ENCODE peak calls at places on chromosomes 13 and 19, in four cellular contexts. D is HCT116, Z is GM23338, F is GM12878. N is an unnamed sample.

GRCh38 chr19:55838906-55839305 is 2.6 kb downstream of the NLRP4 start:
- DNase-seq in Z (no peak), F (no peak), D (no peak), N (no peak)

GRCh38 chr13:110546933-110547332 is 14.6 kb downstream of the RAB20 start:
- DNase-seq in Z (no peak), D (peak), F (no peak), N (no peak)

GRCh38 chr13:32253911-32254399 is 61.2 kb downstream of the ZAR1L start:
- DNase-seq in Z (no peak), F (no peak), D (no peak), N (no peak)

GRCh38 chr19:51600940-51601575 is 29.1 kb downstream of the SIGLEC5 start:
- DNase-seq in Z (peak), D (no peak), F (no peak), N (no peak)

GRCh38 chr13:65679240-65679639 is 1550.9 kb downstream of the PCDH9 start:
- DNase-seq in F (no peak), Z (no peak), D (no peak), N (no peak)

GRCh38 chr13:40485611-40486517 is 180.6 kb downstream of the FOXO1 start:
- DNase-seq in F (no peak), D (no peak), Z (no peak), N (peak)

GRCh38 chr13:42066542-42066941 is 18.1 kb downstream of the DGKH start:
- DNase-seq in Z (no peak), D (no peak), F (no peak), N (no peak)

GRCh38 chr19:15022752-15023151 is 26.5 kb upstream of the CASP14 start:
- DNase-seq in D (no peak), F (no peak), Z (peak), N (no peak)

GRCh38 chr13:45196622-45197021 is 4.2 kb downstream of the KCTD4 start:
- DNase-seq in D (no peak), F (no peak), Z (no peak), N (no peak)

DNA sequence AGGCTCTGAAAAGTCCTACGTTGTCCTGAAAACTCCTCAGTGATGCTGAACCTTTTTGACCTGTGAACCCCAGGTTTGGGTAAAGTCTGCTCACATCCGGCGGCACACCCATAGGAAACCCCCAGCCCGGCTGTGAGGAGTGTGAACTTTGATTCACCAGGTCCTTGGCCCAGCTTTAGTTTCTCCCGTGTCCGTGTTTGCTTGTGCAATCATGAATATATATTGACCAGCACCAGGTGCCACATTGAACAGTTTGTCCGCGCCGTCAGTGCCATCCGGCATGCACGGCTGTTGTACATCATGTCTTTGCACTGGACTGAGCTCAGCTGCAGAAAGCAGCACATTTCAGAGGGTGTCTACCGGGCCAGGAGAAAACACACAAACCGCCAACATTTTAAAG is 45.3 kb downstream of the NFIC start:
- DNase-seq in F (no peak), Z (no peak), D (no peak), N (no peak)
- TF ChIP-seq POLR2AphosphoS5 in F (no peak), Z (no peak), D (no peak), N (no peak)

DNA sequence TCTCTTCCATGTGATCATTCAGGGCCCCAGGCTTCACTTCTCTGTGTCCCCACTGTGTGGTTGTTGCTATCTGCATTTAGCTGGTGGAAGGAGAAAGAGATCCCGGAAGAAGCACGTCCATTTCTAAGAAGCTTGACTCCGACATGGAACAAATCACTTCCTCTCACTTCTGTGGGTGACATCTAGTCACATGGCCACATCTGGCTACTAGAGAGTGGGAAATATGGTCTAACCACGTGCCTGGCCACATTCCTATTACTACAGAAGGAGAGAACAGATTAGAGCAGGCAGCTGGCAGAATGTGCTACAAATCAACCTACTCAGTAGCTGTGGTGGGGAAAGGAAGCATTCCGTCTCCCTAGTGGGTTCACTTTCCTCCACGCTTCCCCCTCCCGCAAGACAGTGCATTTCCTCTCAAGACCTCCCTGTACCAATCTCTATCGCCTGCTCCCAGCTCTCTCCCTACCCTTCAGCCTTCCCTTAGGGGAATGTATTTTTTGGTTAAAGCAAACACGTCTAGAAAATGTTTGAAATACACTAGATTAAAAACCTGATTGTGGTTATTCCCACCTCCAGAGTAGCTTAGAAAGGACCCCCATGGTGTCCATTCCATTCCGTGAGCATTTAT is 7.8 kb upstream of the AMER2 start:
- DNase-seq in Z (no peak), F (no peak), D (no peak), N (no peak)
- TF ChIP-seq POLR2AphosphoS5 in Z (no peak), F (no peak), D (no peak), N (no peak)

DNA sequence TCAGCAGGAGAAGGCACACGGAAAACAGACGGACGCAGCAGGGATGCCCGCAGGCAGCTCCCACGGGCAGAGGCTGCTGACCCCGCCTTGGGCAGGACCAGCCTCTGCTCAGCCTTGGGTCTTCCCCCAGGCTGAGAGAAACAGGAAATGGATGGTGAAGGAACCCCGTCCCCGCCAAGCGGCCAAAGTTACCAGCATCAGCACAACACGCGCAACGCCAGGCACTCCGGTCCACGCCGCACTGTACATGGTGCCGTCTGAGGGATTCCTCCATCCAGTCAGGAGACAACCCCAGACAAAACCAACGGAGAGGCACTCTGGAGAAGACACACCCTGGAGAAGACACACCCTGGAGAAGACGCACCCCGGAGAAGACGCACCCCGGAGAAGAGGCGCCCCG is 33.4 kb downstream of the SBNO2 start:
- DNase-seq in D (no peak), Z (no peak), F (no peak), N (no peak)
- TF ChIP-seq POLR2AphosphoS5 in D (no peak), Z (no peak), F (no peak), N (no peak)

GRCh38 chr19:43474986-43475705 is 9.7 kb upstream of the LYPD3 start:
- DNase-seq in D (peak), Z (peak), F (no peak), N (peak)
- TF ChIP-seq POLR2AphosphoS5 in D (peak), Z (peak), F (no peak), N (no peak)

DNA sequence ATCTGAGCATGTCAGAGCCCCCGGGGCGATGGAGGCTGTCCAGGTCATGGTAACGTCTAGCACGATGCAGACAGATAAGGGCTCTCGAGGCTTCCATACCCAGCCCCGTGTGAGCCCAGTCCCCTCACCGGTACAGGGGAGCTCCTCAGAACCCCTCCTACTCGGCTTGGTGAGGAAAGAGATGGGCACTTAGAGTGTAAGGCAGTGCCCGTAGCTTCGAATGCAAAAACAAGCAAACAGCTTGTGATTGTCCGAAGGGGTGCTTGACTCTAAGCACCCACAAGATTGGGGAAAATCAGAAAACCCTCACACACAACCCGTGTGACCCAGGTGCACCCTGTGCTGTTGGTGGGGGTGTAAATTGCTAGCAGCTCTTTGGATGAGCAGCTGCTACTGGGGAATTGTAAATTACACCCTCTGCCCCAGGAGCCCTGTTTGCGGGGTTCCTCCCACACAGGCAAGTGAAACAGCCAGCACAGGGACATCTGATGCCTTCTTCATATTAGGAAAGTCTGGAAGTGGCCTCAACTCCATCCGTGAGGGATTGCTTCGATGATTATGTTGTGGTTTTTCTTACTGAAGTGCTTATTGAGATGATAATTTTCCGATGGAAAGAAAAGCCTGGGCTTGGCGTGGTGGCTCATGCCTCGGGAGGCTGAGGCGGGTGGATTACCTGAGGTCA is 920 bp upstream of the PSPN start:
- DNase-seq in F (no peak), Z (no peak), D (no peak), N (no peak)
- TF ChIP-seq POLR2AphosphoS5 in F (no peak), Z (no peak), D (peak), N (peak)

DNA sequence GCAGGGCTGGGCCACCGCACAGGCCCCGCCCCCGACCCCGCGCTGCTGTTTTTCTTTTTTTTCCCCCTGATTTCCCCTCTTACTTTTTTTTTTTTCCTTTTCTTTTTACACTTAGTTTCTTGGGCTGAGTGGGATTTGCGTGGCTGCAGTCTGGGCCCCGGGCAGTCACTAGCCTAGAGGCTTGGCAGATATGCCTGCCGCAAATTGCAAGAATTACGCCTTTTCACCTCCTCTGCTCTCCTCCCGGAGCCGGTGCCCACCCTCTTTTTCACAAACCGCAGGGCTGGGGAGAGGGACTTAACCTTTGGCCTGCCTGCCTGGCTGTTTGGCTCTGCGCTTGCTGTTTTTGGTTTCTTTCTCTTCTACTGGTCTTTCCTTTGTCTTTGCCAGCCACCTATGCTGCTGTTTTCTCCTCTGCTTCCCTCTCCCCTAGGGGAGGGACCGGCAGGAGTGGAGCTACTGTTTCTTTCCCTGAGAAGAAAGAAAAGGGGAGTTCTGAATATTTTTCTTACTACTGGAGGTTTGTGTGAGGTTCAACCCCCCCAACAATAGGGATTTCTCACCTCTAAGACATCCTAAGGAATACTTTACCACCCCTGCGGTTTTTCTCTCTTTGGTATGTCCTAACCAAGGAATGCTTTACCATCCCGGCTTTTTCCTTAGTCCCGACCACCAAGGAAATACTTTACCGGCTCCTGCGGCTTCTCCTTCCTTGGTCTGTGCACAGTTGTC is 11.0 kb downstream of the ZNF552 start:
- DNase-seq in Z (peak), F (no peak), D (peak), N (no peak)
- TF ChIP-seq POLR2AphosphoS5 in Z (peak), F (no peak), D (no peak), N (no peak)

DNA sequence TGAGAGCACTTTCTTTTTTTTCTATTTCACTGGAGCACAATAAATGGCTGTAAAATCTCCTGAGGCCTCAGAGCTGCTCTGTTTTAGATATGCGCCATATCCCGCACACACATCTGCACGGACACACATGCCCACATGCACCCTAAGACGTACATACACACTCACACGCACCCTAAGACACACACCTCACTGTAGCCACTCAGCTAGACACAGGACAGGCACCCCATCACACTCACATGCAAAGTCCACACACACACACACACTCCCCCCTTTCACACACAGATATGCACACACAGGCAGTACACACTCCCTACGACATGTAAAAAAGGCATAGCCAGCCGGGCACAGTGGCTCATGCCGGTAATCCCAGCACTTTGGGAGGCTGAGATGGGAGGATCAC is 8.8 kb downstream of the ELOF1 start:
- DNase-seq in D (no peak), Z (no peak), F (no peak), N (no peak)
- TF ChIP-seq POLR2AphosphoS5 in D (no peak), Z (no peak), F (no peak), N (no peak)

N was measured in GM12892.